ENCODE peak calls at places on chromosomes 11 and 22, in six cellular contexts. U is IMR-90, G is H1, B is neuronal stem cell, E is H9, N is trophoblast cell. S is an unnamed sample.

GRCh38 chr11:35267504-35267903 is 128.5 kb downstream of the CD44 start:
- DNase-seq in U (peak), G (no peak), B (no peak), E (no peak), N (no peak), S (peak)

GRCh38 chr22:36280379-36280778 is 27.4 kb downstream of the APOL1 start:
- DNase-seq in U (peak), G (no peak), B (no peak), E (no peak), N (peak), S (no peak)

GRCh38 chr22:30249049-30250038 is 2.8 kb upstream of the LIF start:
- DNase-seq in U (no peak), G (no peak), B (no peak), E (no peak), N (no peak), S (no peak)

GRCh38 chr11:127651175-127651887 is 650.8 kb upstream of the KIRREL3 start:
- DNase-seq in U (peak), G (no peak), B (no peak), E (no peak), N (peak), S (peak)

GRCh38 chr22:31579835-31580242 is 82.2 kb downstream of the PISD start:
- DNase-seq in U (no peak), G (no peak), B (no peak), E (no peak), N (no peak), S (no peak)

GRCh38 chr11:35145249-35145648 is 6.3 kb downstream of the CD44 start:
- DNase-seq in U (peak), G (no peak), B (no peak), E (no peak), N (no peak), S (peak)

GRCh38 chr11:76770642-76771445 is 12.3 kb upstream of the TSKU start:
- DNase-seq in U (peak), G (no peak), B (no peak), E (no peak), N (peak), S (peak)

GRCh38 chr11:123702137-123702536 is 39.3 kb downstream of the ZNF202 start:
- DNase-seq in U (no peak), G (no peak), B (no peak), E (no peak), N (no peak), S (no peak)

GRCh38 chr11:17076517-17077239 is 789 bp downstream of the RPS13 start:
- DNase-seq in U (peak), G (no peak), B (no peak), E (no peak), N (peak), S (peak)

GRCh38 chr11:58580311-58580710 is 1.4 kb downstream of the ZFP91 start:
- DNase-seq in U (no peak), G (no peak), B (no peak), E (no peak), N (peak), S (no peak)

GRCh38 chr11:83554896-83555295 is 268.7 kb upstream of the CCDC90B start:
- DNase-seq in U (no peak), G (no peak), B (no peak), E (no peak), N (no peak), S (no peak)

GRCh38 chr22:37708580-37709444 is 12.0 kb downstream of the TRIOBP start:
- DNase-seq in U (no peak), G (no peak), B (no peak), E (no peak), N (no peak), S (no peak)

GRCh38 chr11:79670846-79671245 is 230.0 kb upstream of the TENM4 start:
- DNase-seq in U (no peak), G (no peak), B (no peak), E (no peak), N (no peak), S (no peak)

GRCh38 chr11:1381793-1382425 is 7.8 kb upstream of the BRSK2 start:
- DNase-seq in U (no peak), G (no peak), B (no peak), E (no peak), N (no peak), S (no peak)

GRCh38 chr11:118001494-118001971 is 15.3 kb downstream of the IL10RA start:
- DNase-seq in U (no peak), G (no peak), B (no peak), E (no peak), N (no peak), S (no peak)

GRCh38 chr11:104462346-104462745 is 298.4 kb upstream of the PDGFD start:
- DNase-seq in U (peak), G (no peak), B (no peak), E (no peak), N (no peak), S (peak)

GRCh38 chr11:57903441-57904123 is 120.1 kb upstream of the OR9Q1 start:
- DNase-seq in U (peak), G (no peak), B (no peak), E (no peak), N (peak), S (no peak)

GRCh38 chr22:19292262-19293230 is 1.0 kb upstream of the CLTCL1 start:
- DNase-seq in U (no peak), G (no peak), B (no peak), E (peak), N (no peak), S (no peak)

GRCh38 chr22:19290400-19291217 is 910 bp downstream of the CLTCL1 start:
- DNase-seq in U (no peak), G (no peak), B (no peak), E (no peak), N (peak), S (peak)

GRCh38 chr22:19291580-19292261 is at the start of gene CLTCL1:
- DNase-seq in U (peak), G (peak), B (peak), E (peak), N (peak), S (peak)

GRCh38 chr22:19291218-19291579 is 320 bp downstream of the CLTCL1 start:
- DNase-seq in U (no peak), G (no peak), B (no peak), E (peak), N (no peak), S (no peak)

DNA sequence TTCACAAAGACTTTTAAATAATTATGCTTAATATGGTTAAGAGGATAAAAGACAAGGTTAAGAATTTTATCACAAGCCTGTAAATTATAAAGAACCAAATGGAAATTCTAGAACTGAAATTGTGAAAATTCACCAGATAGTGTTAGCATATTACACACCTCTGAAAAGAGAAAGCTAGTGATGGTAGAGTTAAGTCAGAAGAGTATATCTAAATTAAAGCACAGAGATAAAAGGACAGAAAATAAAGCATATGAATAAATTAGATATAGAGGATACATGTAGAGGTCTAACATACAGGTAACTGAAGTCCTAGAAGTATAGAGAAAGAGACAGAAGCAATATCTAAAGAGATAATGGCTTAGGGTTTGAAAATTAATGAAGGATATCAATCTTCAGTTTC is 4.2 kb upstream of the CLTCL1 start:
- DNase-seq in U (no peak), G (no peak), B (no peak), E (no peak), N (no peak), S (no peak)
- H4K91ac ChIP-seq in U (no peak), G (no peak), B (no peak), E (no peak), N (no peak), S (no peak)

GRCh38 chr22:39808087-39808486 is 85.5 kb downstream of the ENTHD1 start:
- DNase-seq in U (peak), G (no peak), B (no peak), E (peak), N (peak), S (no peak)

GRCh38 chr22:39805117-39805516 is 88.4 kb downstream of the ENTHD1 start:
- DNase-seq in U (no peak), G (no peak), B (no peak), E (no peak), N (no peak), S (no peak)

GRCh38 chr22:39800790-39801540 is 92.6 kb downstream of the ENTHD1 start:
- DNase-seq in U (no peak), G (no peak), B (no peak), E (no peak), N (no peak), S (no peak)

GRCh38 chr22:39797528-39798147 is 95.9 kb downstream of the ENTHD1 start:
- DNase-seq in U (no peak), G (no peak), B (no peak), E (no peak), N (no peak), S (no peak)

DNA sequence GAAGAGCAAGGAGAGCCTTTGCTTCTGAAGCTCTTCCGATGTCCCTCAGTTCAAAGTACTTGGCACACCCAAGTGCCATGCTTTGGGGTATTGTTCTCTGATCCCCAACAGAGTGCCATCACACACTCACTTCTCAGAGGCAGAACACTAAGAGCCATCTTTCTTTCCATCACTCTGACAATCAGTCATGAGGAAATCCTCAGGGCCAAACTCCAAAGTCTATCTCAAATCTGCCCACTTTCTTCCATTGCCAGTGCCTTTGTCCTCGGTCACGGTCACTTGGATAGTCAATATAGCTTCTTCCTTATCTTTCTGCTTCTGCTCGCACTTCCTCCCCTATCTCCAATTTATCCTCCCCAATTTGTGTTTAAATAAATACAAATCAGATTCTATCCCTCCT is 90.9 kb downstream of the ENTHD1 start:
- DNase-seq in U (no peak), G (no peak), B (no peak), E (no peak), N (no peak), S (no peak)
- H2AFZ ChIP-seq in U (no peak), G (peak), B (no peak), E (no peak), N (no peak), S (no peak)

GRCh38 chr11:112025682-112026081 is 474 bp downstream of the DLAT start:
- DNase-seq in U (peak), G (no peak), B (no peak), E (no peak), N (peak), S (peak)
- H3K4ac ChIP-seq in U (peak), G (no peak), B (no peak), E (no peak), N (peak), S (peak)

GRCh38 chr22:44456661-44457412 is 41.2 kb downstream of the RTL6 start:
- DNase-seq in U (no peak), G (no peak), B (no peak), E (no peak), N (no peak), S (no peak)

GRCh38 chr22:44459041-44459440 is 39.0 kb downstream of the RTL6 start:
- DNase-seq in U (no peak), G (no peak), B (no peak), E (no peak), N (no peak), S (no peak)

GRCh38 chr22:44455963-44456358 is 42.1 kb downstream of the RTL6 start:
- DNase-seq in U (no peak), G (no peak), B (no peak), E (no peak), N (no peak), S (no peak)

GRCh38 chr22:44460287-44461082 is 37.5 kb downstream of the RTL6 start:
- DNase-seq in U (no peak), G (no peak), B (no peak), E (no peak), N (no peak), S (no peak)

DNA sequence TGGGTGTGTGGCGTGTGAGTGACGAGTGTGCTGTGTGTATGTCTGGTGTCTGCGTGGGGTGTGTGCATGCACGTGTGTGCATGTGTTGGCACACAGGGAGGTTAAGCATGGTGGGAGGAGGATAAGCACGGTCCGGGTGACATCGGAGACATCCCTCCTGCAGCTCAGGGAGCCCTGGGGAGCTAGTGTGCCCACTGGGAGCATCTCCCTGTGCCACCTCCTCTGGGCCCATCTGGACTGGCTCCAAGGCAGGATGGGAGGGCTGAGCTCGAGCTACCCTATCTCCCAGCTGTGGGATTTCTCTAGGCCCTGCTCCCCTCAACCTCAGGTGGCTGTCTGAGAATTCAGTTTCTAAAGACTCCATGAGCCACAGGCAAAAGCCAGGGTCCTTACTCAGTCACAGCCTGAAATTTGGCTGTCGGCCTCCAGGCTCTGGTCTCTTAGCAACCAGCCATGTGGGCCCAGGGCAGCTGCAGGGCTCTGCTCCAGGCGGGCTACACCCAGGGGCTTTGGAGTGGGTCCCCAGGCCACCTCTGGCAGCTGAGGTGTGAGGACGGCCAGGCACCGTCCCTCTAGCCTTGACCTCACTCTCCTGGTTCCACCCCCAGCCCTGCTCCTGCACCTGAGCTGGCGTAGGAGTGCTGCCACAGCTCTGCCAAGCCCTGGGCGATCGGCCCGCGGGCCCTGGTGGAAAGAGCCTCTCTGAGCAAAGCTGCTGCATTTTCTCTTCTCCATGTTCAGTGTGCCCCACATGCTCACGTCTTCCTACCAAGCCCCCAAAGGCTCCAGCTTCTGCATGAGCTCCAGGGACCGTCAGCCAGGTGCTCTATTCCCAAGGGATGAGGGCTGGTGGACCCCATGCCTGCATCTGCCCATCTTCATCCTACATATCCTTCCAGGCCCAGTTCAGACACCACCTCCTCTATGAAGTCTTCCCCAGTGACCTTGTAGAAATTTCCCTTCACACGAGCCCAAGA is 39.7 kb downstream of the RTL6 start:
- DNase-seq in U (no peak), G (no peak), B (no peak), E (no peak), N (no peak), S (no peak)
- H4K91ac ChIP-seq in U (no peak), G (no peak), B (no peak), E (no peak), N (no peak), S (no peak)

DNA sequence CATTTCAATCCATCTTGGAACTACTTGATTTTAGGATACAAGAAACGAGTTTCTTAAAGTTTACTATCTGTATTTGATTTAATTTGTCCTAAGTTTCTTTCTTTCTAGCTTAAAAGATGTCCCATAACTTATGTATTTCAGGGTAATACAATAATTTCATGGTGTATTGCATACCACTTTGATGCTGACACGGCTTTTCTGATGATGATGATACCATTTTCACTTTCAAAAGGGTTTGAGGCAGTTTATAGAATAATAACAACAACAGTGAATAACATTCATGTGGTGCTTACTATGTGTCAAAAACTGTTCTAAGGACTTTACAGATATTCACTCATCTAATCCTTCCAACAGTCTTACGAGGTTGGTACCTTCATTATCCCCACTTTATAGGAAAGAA is 33.2 kb upstream of the POU2AF1 start:
- DNase-seq in U (no peak), G (no peak), B (no peak), E (no peak), N (no peak), S (no peak)
- H2AFZ ChIP-seq in U (no peak), G (no peak), B (no peak), E (no peak), N (no peak), S (no peak)

GRCh38 chr11:111457731-111458368 is 54.3 kb downstream of the BTG4 start:
- DNase-seq in U (no peak), G (no peak), B (no peak), E (no peak), N (no peak), S (no peak)
- H3K4ac ChIP-seq in U (no peak), G (no peak), B (no peak), E (no peak), N (no peak), S (no peak)

DNA sequence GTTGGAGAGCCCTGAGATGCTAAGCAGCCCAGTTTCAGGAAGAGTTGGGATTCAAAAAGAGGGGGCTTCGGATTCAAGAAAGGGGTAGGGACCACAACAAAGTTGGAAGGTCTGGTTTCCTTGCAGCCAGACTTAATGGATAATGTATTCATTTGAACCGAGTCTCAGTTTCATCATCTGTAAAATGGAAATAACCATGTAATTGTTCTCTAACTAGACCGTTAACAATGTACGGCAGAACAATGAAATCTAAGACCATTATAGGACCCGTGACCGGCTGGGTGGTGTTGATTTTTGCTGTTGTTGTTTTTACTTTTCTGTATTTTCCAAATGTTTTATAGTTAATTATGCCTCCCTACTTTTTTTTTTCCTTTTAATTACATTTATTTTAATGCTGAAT is 6.4 kb upstream of the MRPL48 start:
- DNase-seq in U (no peak), G (no peak), B (no peak), E (no peak), N (no peak), S (no peak)
- H4K91ac ChIP-seq in U (no peak), G (no peak), B (no peak), E (no peak), N (no peak), S (no peak)

S was measured in mesenchymal stem cell.